ENCODE peak calls at places on chromosome X, in six cellular contexts. F is stimulated activated CD4-positive, alpha-beta T cell treated with anti-CD3 and anti-CD28 coated beads, Interleukin-1b, Interleukin-23, amount 100 ng/mL, for 24 hours; N is Daoy; V is activated CD8-positive, alpha-beta T cell treated with anti-CD3 and anti-CD28 coated beads for 36 hours; I is central memory CD4-positive, alpha-beta T cell; K is activated CD8-positive, alpha-beta memory T cell treated with anti-CD3 and anti-CD28 coated beads for 1 hour. H is an unnamed sample.

GRCh38 chrX:68989865-68990606 is 161.2 kb downstream of the EFNB1 start:
- DNase-seq in V (no peak), K (no peak), F (no peak), N (peak; percentile 9), I (no peak), H (no peak)

GRCh38 chrX:151359341-151359740 is 37.7 kb upstream of the VMA21 start:
- DNase-seq in N (no peak), I (no peak), V (no peak), F (no peak), K (no peak), H (no peak)

GRCh38 chrX:85590638-85591037 is 211.2 kb upstream of the POF1B start:
- DNase-seq in N (no peak), F (no peak), I (no peak), K (no peak), V (no peak), H (no peak)

GRCh38 chrX:39896951-39897740 is 200.6 kb downstream of the BCOR start:
- DNase-seq in K (no peak), V (no peak), N (peak; percentile 52), F (no peak), I (no peak), H (no peak)

GRCh38 chrX:150581093-150581775 is 12.8 kb downstream of the MTM1 start:
- DNase-seq in I (no peak), K (no peak), N (peak; percentile 29), V (no peak), F (no peak), H (no peak)

GRCh38 chrX:37912286-37912685 is 64.9 kb upstream of the DYNLT3 start:
- DNase-seq in I (no peak), N (peak; percentile 65), V (peak; percentile 4), K (no peak), F (no peak), H (no peak)

GRCh38 chrX:74922922-74923321 is 2.3 kb downstream of the NEXMIF start:
- DNase-seq in F (no peak), N (no peak), I (no peak), K (no peak), V (no peak), H (no peak)

GRCh38 chrX:118603981-118604380 is 108.4 kb downstream of the DOCK11 start:
- DNase-seq in I (peak; percentile 28), V (peak; percentile 52), K (peak; percentile 0), N (peak; percentile 49), F (no peak), H (no peak)

GRCh38 chrX:78314561-78314960 is 12.8 kb downstream of the CYSLTR1 start:
- DNase-seq in F (no peak), V (peak; percentile 32), I (no peak), N (no peak), K (no peak), H (no peak)

GRCh38 chrX:29143356-29143755 is 556.1 kb downstream of the IL1RAPL1 start:
- DNase-seq in I (no peak), F (no peak), N (no peak), V (no peak), K (no peak), H (no peak)

GRCh38 chrX:47513697-47514085 is 30.7 kb upstream of the ZNF41 start:
- DNase-seq in V (no peak), N (no peak), F (no peak), K (no peak), I (no peak), H (no peak)

GRCh38 chrX:144333429-144333828 is 449.6 kb downstream of the UBE2NL start:
- DNase-seq in I (no peak), K (no peak), V (no peak), N (no peak), F (no peak), H (no peak)

GRCh38 chrX:132953358-132953757 is 5.1 kb downstream of the HS6ST2 start:
- DNase-seq in V (no peak), I (no peak), K (no peak), N (peak; percentile 57), F (no peak), H (no peak)

GRCh38 chrX:49187028-49187394 is 838 bp upstream of the PRICKLE3 start:
- DNase-seq in V (no peak), K (no peak), I (no peak), N (no peak), F (no peak), H (no peak)

GRCh38 chrX:155027509-155028066 is 944 bp downstream of the FUNDC2 start:
- DNase-seq in F (no peak), N (peak; percentile 30), K (no peak), V (peak; percentile 26), I (peak; percentile 7), H (no peak)

GRCh38 chrX:138754861-138755260 is 43.3 kb upstream of the FGF13 start:
- DNase-seq in K (no peak), N (no peak), F (no peak), V (no peak), I (no peak), H (no peak)

GRCh38 chrX:155666741-155667140 is 54.0 kb upstream of the TMLHE start:
- DNase-seq in N (no peak), F (no peak), V (no peak), K (no peak), I (no peak), H (no peak)

GRCh38 chrX:81195712-81196111 is 6.0 kb downstream of the HMGN5 start:
- DNase-seq in V (peak; percentile 72), K (peak; percentile 17), F (peak; percentile 18), N (peak; percentile 21), I (peak; percentile 49), H (no peak)

GRCh38 chrX:129795584-129795983 is 15.8 kb downstream of the SASH3 start:
- DNase-seq in F (no peak), I (no peak), N (no peak), K (no peak), V (no peak), H (no peak)

GRCh38 chrX:151552721-151553120 is 10.8 kb upstream of the PASD1 start:
- DNase-seq in I (no peak), V (no peak), N (peak; percentile 12), K (no peak), F (no peak), H (no peak)

GRCh38 chrX:4397471-4397870 is 684.0 kb upstream of the PRKX start:
- DNase-seq in N (no peak), I (no peak), K (no peak), V (no peak), F (no peak), H (no peak)

GRCh38 chrX:43655151-43655676 is 885 bp upstream of the MAOA start:
- DNase-seq in K (no peak), N (peak; percentile 39), F (no peak), I (peak; percentile 31), V (peak; percentile 36), H (no peak)

GRCh38 chrX:22339459-22339858 is 66.7 kb downstream of the CBLL2 start:
- DNase-seq in V (no peak), K (no peak), F (no peak), I (no peak), N (no peak), H (no peak)

GRCh38 chrX:96761566-96761965 is 76.9 kb downstream of the DIAPH2 start:
- DNase-seq in V (no peak), I (no peak), N (no peak), F (no peak), K (no peak), H (no peak)

GRCh38 chrX:77640702-77641101 is 145.3 kb downstream of the ATRX start:
- DNase-seq in F (no peak), I (no peak), N (no peak), V (peak; percentile 24), K (no peak), H (no peak)

GRCh38 chrX:125436855-125437254 is 117.2 kb downstream of the TEX13C start:
- DNase-seq in F (no peak), I (no peak), K (no peak), V (no peak), N (no peak), H (no peak)

GRCh38 chrX:142251665-142252064 is 46.6 kb upstream of the MAGEC2 start:
- DNase-seq in F (no peak), I (no peak), V (no peak), K (no peak), N (no peak), H (no peak)

GRCh38 chrX:101803451-101803850 is 128.4 kb downstream of the ZMAT1 start:
- DNase-seq in N (peak; percentile 7), I (no peak), K (no peak), V (peak; percentile 2), F (no peak), H (no peak)

GRCh38 chrX:12702509-12703091 is 88.6 kb upstream of the PRPS2 start:
- DNase-seq in V (peak; percentile 19), N (peak; percentile 1), I (no peak), F (no peak), K (no peak), H (no peak)

GRCh38 chrX:111492085-111492484 is 19.4 kb upstream of the SERTM2 start:
- DNase-seq in N (no peak), K (no peak), V (no peak), F (no peak), I (no peak), H (no peak)

GRCh38 chrX:77009691-77010090 is 437.5 kb upstream of the FGF16 start:
- DNase-seq in V (no peak), N (no peak), F (no peak), K (no peak), I (no peak), H (no peak)

H was measured in cortex of kidney.